ENCODE peak calls at places on chromosomes 7 and 10, in four cellular contexts. One of them, this sample, is unnamed. For H3K4me1, the result is how much of the 10 kb centered on the place peaks cover.

GRCh38 chr7:22356010-22356854 is 722 bp downstream of the RAPGEF5 start:
- DNase-seq in GM12878: no peak
- DNase-seq in K562: no peak
- DNase-seq in HepG2: peak
- DNase-seq in this sample: peak

GRCh38 chr7:130367088-130367755 is 13.1 kb upstream of the CPA1 start:
- DNase-seq in K562: peak
- DNase-seq in GM12878: no peak
- DNase-seq in HepG2: no peak
- DNase-seq in this sample: no peak

GRCh38 chr7:127393370-127394058 is 1.0 kb upstream of the ZNF800 start:
- DNase-seq in GM12878: no peak
- DNase-seq in K562: no peak
- DNase-seq in HepG2: no peak
- DNase-seq in this sample: peak

GRCh38 chr10:126090911-126091728 is 194.8 kb downstream of the FANK1 start:
- DNase-seq in K562: no peak
- DNase-seq in GM12878: no peak
- DNase-seq in HepG2: no peak
- DNase-seq in this sample: no peak

GRCh38 chr7:138029941-138030340 is 28.1 kb upstream of the CREB3L2 start:
- DNase-seq in GM12878: no peak
- DNase-seq in HepG2: no peak
- DNase-seq in K562: no peak
- DNase-seq in this sample: no peak

GRCh38 chr10:75356484-75356883 is 45.1 kb downstream of the ZNF503 start:
- DNase-seq in K562: peak
- DNase-seq in GM12878: no peak
- DNase-seq in HepG2: no peak
- DNase-seq in this sample: peak

GRCh38 chr7:138945169-138945568 is 36.0 kb downstream of the KIAA1549 start:
- DNase-seq in HepG2: no peak
- DNase-seq in K562: no peak
- DNase-seq in GM12878: no peak
- DNase-seq in this sample: no peak

GRCh38 chr7:134907639-134908038 is 78.7 kb upstream of the AGBL3 start:
- DNase-seq in GM12878: no peak
- DNase-seq in HepG2: no peak
- DNase-seq in K562: no peak
- DNase-seq in this sample: no peak

GRCh38 chr10:95485030-95485429 is 76.1 kb downstream of the SORBS1 start:
- DNase-seq in K562: no peak
- DNase-seq in HepG2: no peak
- DNase-seq in GM12878: no peak
- DNase-seq in this sample: no peak

GRCh38 chr10:30398193-30398592 is 35.8 kb upstream of the MAP3K8 start:
- DNase-seq in K562: no peak
- DNase-seq in GM12878: no peak
- DNase-seq in HepG2: no peak
- DNase-seq in this sample: no peak

GRCh38 chr7:155670521-155670920 is 26.1 kb downstream of the RBM33 start:
- DNase-seq in HepG2: no peak
- DNase-seq in GM12878: no peak
- DNase-seq in K562: no peak
- DNase-seq in this sample: no peak

GRCh38 chr7:140541176-140541512 is 61.8 kb upstream of the MKRN1 start:
- DNase-seq in K562: no peak
- DNase-seq in GM12878: no peak
- DNase-seq in HepG2: no peak
- DNase-seq in this sample: no peak

GRCh38 chr10:100618856-100619255 is 83.1 kb downstream of the HIF1AN start:
- DNase-seq in K562: no peak
- DNase-seq in HepG2: no peak
- DNase-seq in GM12878: no peak
- DNase-seq in this sample: no peak

GRCh38 chr7:35424869-35425495 is 171.1 kb upstream of the TBX20 start:
- DNase-seq in GM12878: no peak
- DNase-seq in K562: peak
- DNase-seq in HepG2: peak
- DNase-seq in this sample: peak

GRCh38 chr10:2117641-2118040 is 380.3 kb upstream of the ADARB2 start:
- DNase-seq in GM12878: no peak
- DNase-seq in K562: no peak
- DNase-seq in HepG2: no peak
- DNase-seq in this sample: no peak

GRCh38 chr10:132677096-132677904 is 108.6 kb downstream of the NKX6-2 start:
- DNase-seq in HepG2: no peak
- DNase-seq in GM12878: no peak
- DNase-seq in K562: no peak
- DNase-seq in this sample: no peak

GRCh38 chr10:24951201-24952145 is 933 bp downstream of the PRTFDC1 start:
- DNase-seq in HepG2: no peak
- DNase-seq in GM12878: no peak
- DNase-seq in K562: peak
- DNase-seq in this sample: peak

GRCh38 chr10:22541900-22542299 is 172.5 kb downstream of the PIP4K2A start:
- DNase-seq in HepG2: no peak
- DNase-seq in K562: no peak
- DNase-seq in GM12878: no peak
- DNase-seq in this sample: no peak

GRCh38 chr7:762891-763290 is 35.8 kb upstream of the PRKAR1B start:
- DNase-seq in HepG2: no peak
- DNase-seq in K562: no peak
- DNase-seq in GM12878: no peak
- DNase-seq in this sample: no peak

GRCh38 chr10:72297281-72297967 is 23.7 kb downstream of the DDIT4 start:
- DNase-seq in GM12878: peak
- DNase-seq in K562: peak
- DNase-seq in HepG2: no peak
- DNase-seq in this sample: peak

GRCh38 chr7:127629268-127629854 is 11.4 kb upstream of the PAX4 start:
- DNase-seq in GM12878: no peak
- DNase-seq in K562: peak
- DNase-seq in HepG2: peak
- DNase-seq in this sample: peak

GRCh38 chr7:46468753-46469356 is 547.8 kb upstream of the IGFBP3 start:
- DNase-seq in GM12878: no peak
- DNase-seq in HepG2: no peak
- DNase-seq in K562: peak
- DNase-seq in this sample: peak

GRCh38 chr7:121879544-121879943 is 6.6 kb downstream of the PTPRZ1 start:
- DNase-seq in GM12878: no peak
- DNase-seq in HepG2: no peak
- DNase-seq in K562: no peak
- DNase-seq in this sample: no peak

GRCh38 chr7:136389933-136390332 is 412.8 kb upstream of the MTPN start:
- DNase-seq in K562: no peak
- DNase-seq in HepG2: no peak
- DNase-seq in GM12878: no peak
- DNase-seq in this sample: no peak

GRCh38 chr10:96719850-96720421 is 378 bp downstream of the PIK3AP1 start:
- DNase-seq in HepG2: peak
- DNase-seq in GM12878: no peak
- DNase-seq in K562: peak
- DNase-seq in this sample: peak

GRCh38 chr10:558331-558730 is 131.1 kb downstream of the DIP2C start:
- DNase-seq in GM12878: no peak
- DNase-seq in HepG2: no peak
- DNase-seq in K562: no peak
- DNase-seq in this sample: no peak

GRCh38 chr7:129163875-129164544 is 19.5 kb downstream of the TSPAN33 start:
- DNase-seq in GM12878: no peak
- DNase-seq in K562: peak
- DNase-seq in HepG2: peak
- DNase-seq in this sample: peak

GRCh38 chr7:105454058-105454739 is 65.5 kb upstream of the SRPK2 start:
- DNase-seq in HepG2: no peak
- DNase-seq in K562: no peak
- DNase-seq in GM12878: no peak
- DNase-seq in this sample: no peak

GRCh38 chr10:96619803-96620773 is 33.3 kb upstream of the TM9SF3 start:
- DNase-seq in K562: no peak
- DNase-seq in HepG2: no peak
- DNase-seq in GM12878: no peak
- DNase-seq in this sample: no peak

GRCh38 chr7:4020086-4020485 is 662.0 kb upstream of the FOXK1 start:
- DNase-seq in HepG2: no peak
- DNase-seq in GM12878: no peak
- DNase-seq in K562: no peak
- DNase-seq in this sample: no peak

GRCh38 chr7:4018917-4019316 is 663.2 kb upstream of the FOXK1 start:
- DNase-seq in K562: no peak
- DNase-seq in GM12878: no peak
- DNase-seq in HepG2: no peak
- DNase-seq in this sample: no peak

GRCh38 chr7:4023502-4023901 is 658.6 kb upstream of the FOXK1 start:
- DNase-seq in GM12878: no peak
- DNase-seq in HepG2: no peak
- DNase-seq in K562: no peak
- DNase-seq in this sample: no peak

GRCh38 chr7:4024133-4024532 is 658.0 kb upstream of the FOXK1 start:
- DNase-seq in GM12878: no peak
- DNase-seq in HepG2: no peak
- DNase-seq in K562: no peak
- DNase-seq in this sample: no peak

DNA sequence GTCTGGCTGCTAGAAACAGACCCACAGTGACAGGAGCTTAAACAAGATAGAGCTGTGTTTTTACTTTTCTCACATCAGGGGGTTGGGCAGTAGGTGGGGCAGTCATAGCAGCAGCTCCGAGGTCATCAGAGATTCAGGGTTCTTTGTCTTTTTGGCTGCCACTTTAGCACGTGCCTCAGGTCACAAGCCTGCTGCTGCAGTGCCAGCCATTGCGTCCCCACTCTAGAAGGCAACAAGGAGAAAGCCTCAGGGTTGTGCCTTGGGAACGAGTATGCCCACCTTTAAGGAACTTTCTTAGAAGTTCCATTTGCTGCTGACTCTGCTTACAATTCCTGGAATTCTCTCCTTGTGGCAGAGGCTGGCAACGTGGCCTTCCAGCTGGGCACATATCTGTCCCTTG is 660.7 kb upstream of the FOXK1 start:
- DNase-seq in K562: no peak
- DNase-seq in HepG2: no peak
- DNase-seq in GM12878: no peak
- DNase-seq in this sample: no peak
- TF ChIP-seq JUNB in K562: no peak
- TF ChIP-seq JUNB in HepG2: no peak
- TF ChIP-seq JUNB in GM12878: no peak
- TF ChIP-seq JUNB in this sample: no peak

DNA sequence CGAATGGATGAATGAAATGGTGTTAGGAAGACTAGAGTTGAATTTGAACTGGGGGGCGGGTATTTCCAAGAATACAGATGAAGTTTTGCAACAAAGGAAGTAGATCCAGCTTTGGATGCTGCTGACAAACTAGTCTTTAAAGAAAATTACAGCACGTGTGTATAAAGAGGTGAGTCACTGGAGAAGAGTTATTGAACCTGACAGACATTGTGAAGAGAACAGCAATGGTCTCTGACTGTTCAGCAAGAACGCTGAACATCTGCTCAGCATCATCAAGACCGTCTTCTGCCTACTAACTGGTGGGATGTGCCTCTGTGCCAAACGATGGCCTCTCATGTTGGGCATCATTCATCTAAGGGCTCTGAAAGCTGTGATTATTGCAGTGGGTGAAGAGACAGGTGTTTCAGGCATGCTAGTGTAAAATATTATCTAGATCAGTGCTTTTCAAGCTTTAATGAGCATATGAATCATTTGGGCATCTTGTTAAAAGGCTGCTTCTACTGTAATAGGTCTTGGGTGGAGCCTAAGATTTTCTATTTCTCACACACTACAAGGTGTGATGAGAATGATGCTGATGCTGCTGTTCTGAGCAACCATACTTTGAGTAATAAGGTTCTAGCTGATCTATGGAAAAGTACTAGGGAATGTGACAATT is 291.3 kb downstream of the PTEN start:
- DNase-seq in K562: no peak
- DNase-seq in GM12878: no peak
- DNase-seq in HepG2: no peak
- DNase-seq in this sample: no peak
- H3K4me1 ChIP-seq in K562: under half
- H3K4me1 ChIP-seq in GM12878: under half
- H3K4me1 ChIP-seq in HepG2: under half
- H3K4me1 ChIP-seq in this sample: under half

DNA sequence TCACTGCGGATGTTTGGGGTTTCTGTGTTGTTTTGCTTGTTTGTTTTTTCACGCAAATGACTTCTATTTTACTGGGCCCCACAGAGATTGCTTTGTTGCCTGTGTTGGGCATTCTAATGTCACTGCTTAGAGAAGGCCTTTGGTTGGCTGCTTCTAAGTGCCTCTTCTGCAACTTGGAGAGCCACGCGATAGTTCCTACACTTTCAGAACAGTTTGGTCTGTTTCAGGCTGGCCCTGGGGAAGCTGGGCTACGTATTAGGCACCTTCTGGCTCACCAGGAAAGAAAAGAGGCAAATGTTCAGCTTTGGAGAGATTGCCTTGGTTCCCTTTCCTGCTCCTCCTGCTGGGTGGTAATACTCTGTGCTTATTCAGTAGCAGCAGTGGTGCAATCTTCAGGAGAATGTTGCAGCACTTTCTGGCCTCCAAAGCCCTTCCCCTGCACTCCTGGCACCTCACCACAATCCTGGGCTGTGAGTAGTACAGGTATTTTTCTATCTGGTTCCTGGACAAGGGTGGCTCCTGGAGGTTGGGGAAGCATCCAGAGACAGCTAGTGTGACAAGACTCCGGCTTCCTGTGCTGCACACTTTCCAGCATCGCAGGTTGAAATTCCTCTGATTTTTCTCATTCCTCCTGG is 1.2 kb downstream of the ANTXRL start:
- DNase-seq in HepG2: no peak
- DNase-seq in GM12878: no peak
- DNase-seq in K562: no peak
- DNase-seq in this sample: no peak
- TF ChIP-seq CREB1 in HepG2: no peak
- TF ChIP-seq CREB1 in GM12878: no peak
- TF ChIP-seq CREB1 in K562: no peak
- TF ChIP-seq CREB1 in this sample: no peak

DNA sequence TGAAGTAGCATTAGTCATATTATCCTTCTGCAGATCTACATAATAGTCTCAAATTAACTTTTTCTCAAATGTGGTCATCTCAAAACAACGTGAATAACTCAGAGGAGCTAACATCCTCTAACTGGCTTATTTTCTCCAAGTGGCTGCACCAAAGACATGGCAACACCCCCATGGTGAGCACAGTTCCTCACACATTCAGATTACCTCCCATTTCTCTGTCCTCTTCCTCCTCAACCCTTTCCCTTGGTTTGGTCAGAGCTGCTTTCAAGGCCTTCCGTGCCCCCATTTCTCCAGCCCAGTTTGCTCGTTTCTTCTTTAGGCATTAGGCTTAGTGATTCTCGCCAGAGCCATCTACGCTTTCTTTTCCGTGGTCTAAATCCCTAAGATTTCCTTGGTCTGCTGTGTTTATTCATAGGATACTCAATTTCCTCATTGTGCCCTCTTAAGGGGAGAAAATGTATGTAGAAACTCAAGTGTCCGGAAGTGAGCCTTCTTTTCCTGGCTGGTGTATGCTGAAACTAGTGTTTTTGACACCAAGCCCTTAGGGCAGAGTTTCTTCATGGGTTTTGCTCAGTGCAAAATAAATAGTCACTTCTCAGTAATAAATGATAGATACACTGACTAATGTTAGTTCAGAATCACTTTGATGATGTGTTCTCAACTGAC is 2.6 kb downstream of the MET start:
- DNase-seq in HepG2: no peak
- DNase-seq in GM12878: no peak
- DNase-seq in K562: no peak
- DNase-seq in this sample: peak
- TF ChIP-seq JUNB in HepG2: no peak
- TF ChIP-seq JUNB in GM12878: no peak
- TF ChIP-seq JUNB in K562: no peak
- TF ChIP-seq JUNB in this sample: no peak